ENCODE peak calls at places on chromosome 17, in seven cellular contexts. One of them, this sample, is unnamed.

GRCh38 chr17:27473748-27474609 is 17.7 kb downstream of the KSR1 start:
- DNase-seq in heart right ventricle: peak
- DNase-seq in psoas muscle: no peak
- DNase-seq in AG10803: no peak
- DNase-seq in fibroblast of mammary gland: no peak
- DNase-seq in A549: no peak
- DNase-seq in left ventricle myocardium inferior: peak
- DNase-seq in this sample: no peak

GRCh38 chr17:44005865-44006580 is 1.6 kb downstream of the NAGS start:
- DNase-seq in heart right ventricle: no peak
- DNase-seq in psoas muscle: peak
- DNase-seq in AG10803: no peak
- DNase-seq in fibroblast of mammary gland: no peak
- DNase-seq in A549: peak
- DNase-seq in left ventricle myocardium inferior: no peak
- DNase-seq in this sample: peak

GRCh38 chr17:81519284-81520020 is 6.9 kb upstream of the ACTG1 start:
- DNase-seq in heart right ventricle: peak
- DNase-seq in psoas muscle: peak
- DNase-seq in AG10803: no peak
- DNase-seq in fibroblast of mammary gland: no peak
- DNase-seq in A549: peak
- DNase-seq in left ventricle myocardium inferior: no peak
- DNase-seq in this sample: peak

GRCh38 chr17:81097134-81097942 is 62.4 kb downstream of the BAIAP2 start:
- DNase-seq in heart right ventricle: peak
- DNase-seq in psoas muscle: peak
- DNase-seq in AG10803: peak
- DNase-seq in fibroblast of mammary gland: peak
- DNase-seq in A549: peak
- DNase-seq in left ventricle myocardium inferior: peak
- DNase-seq in this sample: peak

GRCh38 chr17:10785295-10785694 is 18.6 kb downstream of the TMEM238L start:
- DNase-seq in heart right ventricle: no peak
- DNase-seq in psoas muscle: no peak
- DNase-seq in AG10803: no peak
- DNase-seq in fibroblast of mammary gland: no peak
- DNase-seq in A549: no peak
- DNase-seq in left ventricle myocardium inferior: no peak
- DNase-seq in this sample: no peak

GRCh38 chr17:81514735-81515529 is 2.3 kb upstream of the ACTG1 start:
- DNase-seq in heart right ventricle: peak
- DNase-seq in psoas muscle: peak
- DNase-seq in AG10803: peak
- DNase-seq in fibroblast of mammary gland: peak
- DNase-seq in A549: peak
- DNase-seq in left ventricle myocardium inferior: peak
- DNase-seq in this sample: peak

GRCh38 chr17:40283662-40284061 is 4.0 kb upstream of the CDC6 start:
- DNase-seq in heart right ventricle: no peak
- DNase-seq in psoas muscle: no peak
- DNase-seq in AG10803: peak
- DNase-seq in fibroblast of mammary gland: peak
- DNase-seq in A549: peak
- DNase-seq in left ventricle myocardium inferior: no peak
- DNase-seq in this sample: peak

GRCh38 chr17:55346658-55347057 is 75.0 kb downstream of the MMD start:
- DNase-seq in heart right ventricle: no peak
- DNase-seq in psoas muscle: no peak
- DNase-seq in AG10803: no peak
- DNase-seq in fibroblast of mammary gland: no peak
- DNase-seq in A549: no peak
- DNase-seq in left ventricle myocardium inferior: no peak
- DNase-seq in this sample: no peak

GRCh38 chr17:29588561-29589411 is 662 bp downstream of the GIT1 start:
- DNase-seq in heart right ventricle: peak
- DNase-seq in psoas muscle: peak
- DNase-seq in AG10803: no peak
- DNase-seq in fibroblast of mammary gland: no peak
- DNase-seq in A549: peak
- DNase-seq in left ventricle myocardium inferior: no peak
- DNase-seq in this sample: no peak

GRCh38 chr17:29590261-29590978 is 972 bp upstream of the GIT1 start:
- DNase-seq in heart right ventricle: peak
- DNase-seq in psoas muscle: peak
- DNase-seq in AG10803: peak
- DNase-seq in fibroblast of mammary gland: peak
- DNase-seq in A549: peak
- DNase-seq in left ventricle myocardium inferior: no peak
- DNase-seq in this sample: no peak

GRCh38 chr17:29590979-29591736 is 1.7 kb upstream of the GIT1 start:
- DNase-seq in heart right ventricle: peak
- DNase-seq in psoas muscle: peak
- DNase-seq in AG10803: peak
- DNase-seq in fibroblast of mammary gland: peak
- DNase-seq in A549: peak
- DNase-seq in left ventricle myocardium inferior: no peak
- DNase-seq in this sample: no peak

GRCh38 chr17:29588017-29588557 is 1.4 kb downstream of the GIT1 start:
- DNase-seq in heart right ventricle: no peak
- DNase-seq in psoas muscle: no peak
- DNase-seq in AG10803: no peak
- DNase-seq in fibroblast of mammary gland: no peak
- DNase-seq in A549: no peak
- DNase-seq in left ventricle myocardium inferior: no peak
- DNase-seq in this sample: peak

DNA sequence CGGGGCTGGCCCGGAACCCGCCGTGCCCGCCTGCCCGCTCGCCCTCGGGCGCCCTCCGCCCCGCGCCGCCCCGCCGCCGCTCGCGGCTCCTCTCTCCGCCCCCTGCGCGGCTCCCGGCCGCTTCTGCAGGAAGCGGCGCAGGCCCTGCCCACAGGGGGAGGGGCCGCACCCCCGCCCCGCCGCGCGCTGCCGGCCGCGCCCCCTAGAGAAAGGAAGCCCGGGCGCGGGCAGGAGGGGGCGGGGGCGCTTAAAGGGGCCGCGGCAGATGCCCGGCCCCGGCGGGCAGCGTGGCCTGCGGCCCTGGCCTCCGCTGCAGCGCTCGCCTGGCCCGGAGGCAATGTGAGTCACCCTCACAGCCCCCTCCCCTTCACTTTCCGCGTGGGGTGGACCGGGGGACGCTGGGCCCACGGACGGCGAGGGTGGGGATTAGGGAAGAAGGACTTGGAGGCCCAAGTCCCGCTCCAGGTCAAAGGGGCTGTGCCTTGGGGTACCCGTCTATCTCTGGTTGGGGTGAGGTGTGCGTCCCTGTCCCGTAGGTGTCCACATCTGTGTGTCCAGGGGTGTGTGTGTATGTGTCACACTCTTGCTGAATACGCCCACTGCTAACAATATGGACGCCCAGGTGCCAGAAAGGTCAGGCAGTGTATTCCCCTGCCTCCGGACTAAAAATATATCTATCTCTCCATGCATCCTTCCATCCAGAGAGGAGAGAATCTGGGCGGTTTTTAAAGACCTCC is at the start of gene GIT1:
- DNase-seq in heart right ventricle: peak
- DNase-seq in psoas muscle: peak
- DNase-seq in AG10803: peak
- DNase-seq in fibroblast of mammary gland: peak
- DNase-seq in A549: peak
- DNase-seq in left ventricle myocardium inferior: peak
- DNase-seq in this sample: peak
- TF ChIP-seq CTCF in heart right ventricle: no peak
- TF ChIP-seq CTCF in psoas muscle: no peak
- TF ChIP-seq CTCF in AG10803: no peak
- TF ChIP-seq CTCF in fibroblast of mammary gland: no peak
- TF ChIP-seq CTCF in A549: no peak
- TF ChIP-seq CTCF in left ventricle myocardium inferior: peak
- TF ChIP-seq CTCF in this sample: no peak

DNA sequence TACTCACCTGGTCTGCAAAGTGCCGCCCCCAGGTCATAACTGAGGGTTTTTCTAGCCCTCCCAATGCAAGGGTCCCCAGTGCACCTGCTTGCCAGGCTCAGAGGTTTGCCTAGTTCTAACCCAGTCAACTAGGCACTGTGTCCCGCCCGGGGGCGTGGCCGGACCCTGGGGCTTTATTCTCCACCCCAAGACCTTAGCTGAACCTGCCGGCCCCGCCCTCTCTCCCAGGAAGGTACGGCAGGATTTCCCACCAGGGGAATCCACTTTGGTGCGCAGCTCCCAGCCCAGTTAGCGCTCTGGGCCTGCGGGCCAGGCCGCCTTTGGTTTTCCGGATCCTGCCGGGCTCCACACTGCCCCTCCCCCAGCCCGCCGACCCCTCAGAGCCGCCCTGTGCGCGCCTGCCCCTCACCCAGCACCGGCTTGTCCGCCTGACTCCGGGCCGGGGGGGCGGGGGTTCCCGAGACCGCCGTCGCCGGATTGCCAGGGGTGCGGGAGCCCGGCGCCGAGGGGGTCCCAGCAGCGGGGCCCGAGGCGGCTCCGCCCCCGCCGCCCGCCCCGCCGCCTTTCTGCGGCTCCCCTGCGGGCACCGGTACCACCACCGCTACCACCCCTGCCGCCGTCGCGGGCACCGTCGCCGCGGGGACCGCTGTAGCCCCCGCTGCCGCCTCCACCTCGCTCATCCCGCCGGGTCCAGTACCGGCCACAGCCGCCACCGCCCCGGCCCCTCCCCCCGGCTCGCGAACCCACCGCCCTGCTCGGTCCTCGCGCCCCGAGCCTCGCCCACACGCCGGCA is 422 bp downstream of the YBX2 start:
- DNase-seq in heart right ventricle: no peak
- DNase-seq in psoas muscle: no peak
- DNase-seq in AG10803: no peak
- DNase-seq in fibroblast of mammary gland: no peak
- DNase-seq in A549: no peak
- DNase-seq in left ventricle myocardium inferior: no peak
- DNase-seq in this sample: no peak
- H3K4me3 ChIP-seq in heart right ventricle: peak
- H3K4me3 ChIP-seq in psoas muscle: peak
- H3K4me3 ChIP-seq in AG10803: no peak
- H3K4me3 ChIP-seq in fibroblast of mammary gland: no peak
- H3K4me3 ChIP-seq in A549: peak
- H3K4me3 ChIP-seq in left ventricle myocardium inferior: peak
- H3K4me3 ChIP-seq in this sample: no peak

GRCh38 chr17:30519166-30519565 is 42.0 kb downstream of the GOSR1 start:
- DNase-seq in heart right ventricle: no peak
- DNase-seq in psoas muscle: no peak
- DNase-seq in AG10803: no peak
- DNase-seq in fibroblast of mammary gland: peak
- DNase-seq in A549: no peak
- DNase-seq in left ventricle myocardium inferior: no peak
- DNase-seq in this sample: no peak

GRCh38 chr17:30520436-30520835 is 43.2 kb downstream of the GOSR1 start:
- DNase-seq in heart right ventricle: no peak
- DNase-seq in psoas muscle: no peak
- DNase-seq in AG10803: peak
- DNase-seq in fibroblast of mammary gland: peak
- DNase-seq in A549: no peak
- DNase-seq in left ventricle myocardium inferior: no peak
- DNase-seq in this sample: peak

GRCh38 chr17:30514895-30515596 is 37.8 kb downstream of the GOSR1 start:
- DNase-seq in heart right ventricle: no peak
- DNase-seq in psoas muscle: no peak
- DNase-seq in AG10803: no peak
- DNase-seq in fibroblast of mammary gland: no peak
- DNase-seq in A549: no peak
- DNase-seq in left ventricle myocardium inferior: no peak
- DNase-seq in this sample: no peak

GRCh38 chr17:30519707-30520106 is 42.5 kb downstream of the GOSR1 start:
- DNase-seq in heart right ventricle: no peak
- DNase-seq in psoas muscle: no peak
- DNase-seq in AG10803: peak
- DNase-seq in fibroblast of mammary gland: peak
- DNase-seq in A549: peak
- DNase-seq in left ventricle myocardium inferior: no peak
- DNase-seq in this sample: peak

GRCh38 chr17:30517786-30518185 is 40.6 kb downstream of the GOSR1 start:
- DNase-seq in heart right ventricle: no peak
- DNase-seq in psoas muscle: no peak
- DNase-seq in AG10803: peak
- DNase-seq in fibroblast of mammary gland: peak
- DNase-seq in A549: no peak
- DNase-seq in left ventricle myocardium inferior: no peak
- DNase-seq in this sample: peak
- TF ChIP-seq CTCF in heart right ventricle: no peak
- TF ChIP-seq CTCF in psoas muscle: no peak
- TF ChIP-seq CTCF in AG10803: no peak
- TF ChIP-seq CTCF in fibroblast of mammary gland: no peak
- TF ChIP-seq CTCF in A549: no peak
- TF ChIP-seq CTCF in left ventricle myocardium inferior: no peak
- TF ChIP-seq CTCF in this sample: no peak

GRCh38 chr17:68103148-68103547 is 67.6 kb downstream of the KPNA2 start:
- DNase-seq in heart right ventricle: no peak
- DNase-seq in psoas muscle: no peak
- DNase-seq in AG10803: no peak
- DNase-seq in fibroblast of mammary gland: no peak
- DNase-seq in A549: no peak
- DNase-seq in left ventricle myocardium inferior: no peak
- DNase-seq in this sample: peak
- H3K4me3 ChIP-seq in heart right ventricle: peak
- H3K4me3 ChIP-seq in psoas muscle: peak
- H3K4me3 ChIP-seq in AG10803: peak
- H3K4me3 ChIP-seq in fibroblast of mammary gland: no peak
- H3K4me3 ChIP-seq in A549: peak
- H3K4me3 ChIP-seq in left ventricle myocardium inferior: peak
- H3K4me3 ChIP-seq in this sample: no peak

This sample was measured in foreskin fibroblast.